ENCODE peak calls at places on chromosomes 2 and 18, in nine cellular contexts. One of them, this sample, is unnamed.

GRCh38 chr18:10927980-10928605 is 221.3 kb downstream of the PIEZO2 start:
- DNase-seq in uterus: no peak
- DNase-seq in tibial artery: no peak
- DNase-seq in fibroblast of pulmonary artery: peak; percentile 66
- DNase-seq in tibial nerve: no peak
- DNase-seq in psoas muscle: no peak
- DNase-seq in epithelial cell of esophagus: no peak
- DNase-seq in A549: no peak
- DNase-seq in neural progenitor cell: no peak
- DNase-seq in this sample: no peak

GRCh38 chr2:173350383-173350782 is 4.3 kb upstream of the CDCA7 start:
- DNase-seq in uterus: no peak
- DNase-seq in tibial artery: no peak
- DNase-seq in fibroblast of pulmonary artery: no peak
- DNase-seq in tibial nerve: no peak
- DNase-seq in psoas muscle: no peak
- DNase-seq in epithelial cell of esophagus: no peak
- DNase-seq in A549: no peak
- DNase-seq in neural progenitor cell: no peak
- DNase-seq in this sample: no peak

GRCh38 chr2:74919827-74920226 is 38.6 kb upstream of the POLE4 start:
- DNase-seq in uterus: peak; percentile 21
- DNase-seq in tibial artery: peak; percentile 32
- DNase-seq in fibroblast of pulmonary artery: peak; percentile 62
- DNase-seq in tibial nerve: peak; percentile 42
- DNase-seq in psoas muscle: peak; percentile 64
- DNase-seq in epithelial cell of esophagus: peak; percentile 58
- DNase-seq in A549: peak; percentile 82
- DNase-seq in neural progenitor cell: peak; percentile 88
- DNase-seq in this sample: no peak

GRCh38 chr2:219230201-219230540 is 565 bp downstream of the ANKZF1 start:
- DNase-seq in uterus: no peak
- DNase-seq in tibial artery: no peak
- DNase-seq in fibroblast of pulmonary artery: peak; percentile 50
- DNase-seq in tibial nerve: no peak
- DNase-seq in psoas muscle: no peak
- DNase-seq in epithelial cell of esophagus: peak; percentile 75
- DNase-seq in A549: no peak
- DNase-seq in neural progenitor cell: peak; percentile 68
- DNase-seq in this sample: no peak

GRCh38 chr2:107412209-107412904 is 414.3 kb upstream of the RGPD4 start:
- DNase-seq in uterus: no peak
- DNase-seq in tibial artery: peak; percentile 42
- DNase-seq in fibroblast of pulmonary artery: peak; percentile 42
- DNase-seq in tibial nerve: no peak
- DNase-seq in psoas muscle: peak; percentile 14
- DNase-seq in epithelial cell of esophagus: no peak
- DNase-seq in A549: no peak
- DNase-seq in neural progenitor cell: no peak
- DNase-seq in this sample: no peak

GRCh38 chr18:76757925-76758324 is 64.4 kb upstream of the ZNF236 start:
- DNase-seq in uterus: no peak
- DNase-seq in tibial artery: no peak
- DNase-seq in fibroblast of pulmonary artery: no peak
- DNase-seq in tibial nerve: no peak
- DNase-seq in psoas muscle: no peak
- DNase-seq in epithelial cell of esophagus: no peak
- DNase-seq in A549: no peak
- DNase-seq in neural progenitor cell: no peak
- DNase-seq in this sample: no peak

GRCh38 chr2:216920150-216920846 is 60.4 kb upstream of the TNP1 start:
- DNase-seq in uterus: no peak
- DNase-seq in tibial artery: no peak
- DNase-seq in fibroblast of pulmonary artery: no peak
- DNase-seq in tibial nerve: peak; percentile 32
- DNase-seq in psoas muscle: no peak
- DNase-seq in epithelial cell of esophagus: no peak
- DNase-seq in A549: no peak
- DNase-seq in neural progenitor cell: no peak
- DNase-seq in this sample: no peak

GRCh38 chr2:18814387-18814786 is 225.0 kb upstream of the NT5C1B start:
- DNase-seq in uterus: no peak
- DNase-seq in tibial artery: no peak
- DNase-seq in fibroblast of pulmonary artery: peak; percentile 63
- DNase-seq in tibial nerve: no peak
- DNase-seq in psoas muscle: no peak
- DNase-seq in epithelial cell of esophagus: no peak
- DNase-seq in A549: no peak
- DNase-seq in neural progenitor cell: no peak
- DNase-seq in this sample: peak; percentile 40

GRCh38 chr2:216245391-216245790 is 126.9 kb downstream of the MARCHF4 start:
- DNase-seq in uterus: no peak
- DNase-seq in tibial artery: no peak
- DNase-seq in fibroblast of pulmonary artery: no peak
- DNase-seq in tibial nerve: no peak
- DNase-seq in psoas muscle: no peak
- DNase-seq in epithelial cell of esophagus: no peak
- DNase-seq in A549: no peak
- DNase-seq in neural progenitor cell: no peak
- DNase-seq in this sample: no peak

GRCh38 chr2:121074322-121074932 is 210.6 kb downstream of the TFCP2L1 start:
- DNase-seq in uterus: no peak
- DNase-seq in tibial artery: no peak
- DNase-seq in fibroblast of pulmonary artery: no peak
- DNase-seq in tibial nerve: no peak
- DNase-seq in psoas muscle: no peak
- DNase-seq in epithelial cell of esophagus: no peak
- DNase-seq in A549: no peak
- DNase-seq in neural progenitor cell: no peak
- DNase-seq in this sample: no peak

GRCh38 chr2:105427485-105427884 is 28.6 kb upstream of the FHL2 start:
- DNase-seq in uterus: no peak
- DNase-seq in tibial artery: no peak
- DNase-seq in fibroblast of pulmonary artery: no peak
- DNase-seq in tibial nerve: no peak
- DNase-seq in psoas muscle: no peak
- DNase-seq in epithelial cell of esophagus: no peak
- DNase-seq in A549: no peak
- DNase-seq in neural progenitor cell: no peak
- DNase-seq in this sample: no peak

GRCh38 chr2:105428387-105429018 is 29.7 kb upstream of the FHL2 start:
- DNase-seq in uterus: no peak
- DNase-seq in tibial artery: no peak
- DNase-seq in fibroblast of pulmonary artery: no peak
- DNase-seq in tibial nerve: no peak
- DNase-seq in psoas muscle: no peak
- DNase-seq in epithelial cell of esophagus: peak; percentile 68
- DNase-seq in A549: no peak
- DNase-seq in neural progenitor cell: no peak
- DNase-seq in this sample: no peak

GRCh38 chr2:105431367-105432088 is 32.7 kb upstream of the FHL2 start:
- DNase-seq in uterus: peak; percentile 74
- DNase-seq in tibial artery: no peak
- DNase-seq in fibroblast of pulmonary artery: peak; percentile 52
- DNase-seq in tibial nerve: peak; percentile 31
- DNase-seq in psoas muscle: peak; percentile 71
- DNase-seq in epithelial cell of esophagus: no peak
- DNase-seq in A549: no peak
- DNase-seq in neural progenitor cell: no peak
- DNase-seq in this sample: no peak

GRCh38 chr2:105437708-105438103 is 38.9 kb upstream of the FHL2 start:
- DNase-seq in uterus: no peak
- DNase-seq in tibial artery: no peak
- DNase-seq in fibroblast of pulmonary artery: peak; percentile 59
- DNase-seq in tibial nerve: no peak
- DNase-seq in psoas muscle: no peak
- DNase-seq in epithelial cell of esophagus: no peak
- DNase-seq in A549: no peak
- DNase-seq in neural progenitor cell: no peak
- DNase-seq in this sample: no peak

GRCh38 chr2:105432749-105433148 is 33.9 kb upstream of the FHL2 start:
- DNase-seq in uterus: peak; percentile 51
- DNase-seq in tibial artery: no peak
- DNase-seq in fibroblast of pulmonary artery: peak; percentile 62
- DNase-seq in tibial nerve: no peak
- DNase-seq in psoas muscle: no peak
- DNase-seq in epithelial cell of esophagus: peak; percentile 38
- DNase-seq in A549: no peak
- DNase-seq in neural progenitor cell: no peak
- DNase-seq in this sample: no peak
- H3K4me3 ChIP-seq in uterus: no peak overlapping the region
- H3K4me3 ChIP-seq in tibial artery: no peak overlapping the region
- H3K4me3 ChIP-seq in fibroblast of pulmonary artery: no peak overlapping the region
- H3K4me3 ChIP-seq in tibial nerve: no peak overlapping the region
- H3K4me3 ChIP-seq in psoas muscle: no peak overlapping the region
- H3K4me3 ChIP-seq in epithelial cell of esophagus: no peak overlapping the region
- H3K4me3 ChIP-seq in A549: no peak overlapping the region
- H3K4me3 ChIP-seq in neural progenitor cell: no peak overlapping the region
- H3K4me3 ChIP-seq in this sample: no peak overlapping the region

GRCh38 chr2:240622631-240623235 is 2.5 kb upstream of the GPR35 start:
- DNase-seq in uterus: no peak
- DNase-seq in tibial artery: peak; percentile 22
- DNase-seq in fibroblast of pulmonary artery: no peak
- DNase-seq in tibial nerve: no peak
- DNase-seq in psoas muscle: peak; percentile 14
- DNase-seq in epithelial cell of esophagus: no peak
- DNase-seq in A549: no peak
- DNase-seq in neural progenitor cell: no peak
- DNase-seq in this sample: no peak

GRCh38 chr2:240624011-240624949 is 1.0 kb upstream of the GPR35 start:
- DNase-seq in uterus: no peak
- DNase-seq in tibial artery: peak; percentile 17
- DNase-seq in fibroblast of pulmonary artery: no peak
- DNase-seq in tibial nerve: peak; percentile 10
- DNase-seq in psoas muscle: peak; percentile 9
- DNase-seq in epithelial cell of esophagus: no peak
- DNase-seq in A549: no peak
- DNase-seq in neural progenitor cell: no peak
- DNase-seq in this sample: no peak

GRCh38 chr2:240624950-240625621 is at the start of gene GPR35:
- DNase-seq in uterus: peak; percentile 20
- DNase-seq in tibial artery: peak; percentile 23
- DNase-seq in fibroblast of pulmonary artery: no peak
- DNase-seq in tibial nerve: peak; percentile 10
- DNase-seq in psoas muscle: peak; percentile 19
- DNase-seq in epithelial cell of esophagus: no peak
- DNase-seq in A549: no peak
- DNase-seq in neural progenitor cell: no peak
- DNase-seq in this sample: peak; percentile 23

GRCh38 chr2:240620859-240621258 is 4.4 kb upstream of the GPR35 start:
- DNase-seq in uterus: no peak
- DNase-seq in tibial artery: no peak
- DNase-seq in fibroblast of pulmonary artery: no peak
- DNase-seq in tibial nerve: no peak
- DNase-seq in psoas muscle: no peak
- DNase-seq in epithelial cell of esophagus: no peak
- DNase-seq in A549: no peak
- DNase-seq in neural progenitor cell: no peak
- DNase-seq in this sample: no peak

DNA sequence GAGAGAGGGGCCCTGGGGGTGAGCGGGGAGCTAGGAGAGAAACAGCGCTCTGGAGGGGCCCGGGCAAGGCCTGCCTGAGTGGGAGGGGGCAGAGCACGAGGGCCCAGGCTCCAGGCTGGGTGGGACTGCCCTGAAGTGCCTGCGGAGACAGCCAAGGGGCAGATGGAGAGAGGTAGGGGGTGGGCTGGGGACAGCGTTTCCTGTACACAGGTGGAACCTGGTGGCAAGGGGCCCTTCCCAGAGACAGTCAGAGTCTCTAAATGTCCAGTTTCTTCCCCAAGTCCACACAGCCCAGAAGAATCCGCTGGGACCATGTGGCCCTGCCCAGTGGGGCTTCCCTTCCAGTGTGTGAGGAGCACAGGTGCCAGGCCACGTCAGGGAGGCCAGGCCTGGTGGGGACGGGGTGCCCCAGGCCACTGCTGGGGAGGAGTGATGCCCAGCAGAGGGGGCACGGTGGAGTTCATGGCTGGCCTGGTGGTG is 1.7 kb upstream of the GPR35 start:
- DNase-seq in uterus: no peak
- DNase-seq in tibial artery: peak; percentile 18
- DNase-seq in fibroblast of pulmonary artery: no peak
- DNase-seq in tibial nerve: peak; percentile 4
- DNase-seq in psoas muscle: peak; percentile 7
- DNase-seq in epithelial cell of esophagus: no peak
- DNase-seq in A549: no peak
- DNase-seq in neural progenitor cell: no peak
- DNase-seq in this sample: no peak
- H3K4me3 ChIP-seq in uterus: no peak overlapping the region
- H3K4me3 ChIP-seq in tibial artery: no peak overlapping the region
- H3K4me3 ChIP-seq in fibroblast of pulmonary artery: no peak overlapping the region
- H3K4me3 ChIP-seq in tibial nerve: no peak overlapping the region
- H3K4me3 ChIP-seq in psoas muscle: no peak overlapping the region
- H3K4me3 ChIP-seq in epithelial cell of esophagus: no peak overlapping the region
- H3K4me3 ChIP-seq in A549: no peak overlapping the region
- H3K4me3 ChIP-seq in neural progenitor cell: no peak overlapping the region
- H3K4me3 ChIP-seq in this sample: no peak overlapping the region

GRCh38 chr2:96866586-96866985 is 3.3 kb downstream of the SEMA4C start:
- DNase-seq in uterus: no peak
- DNase-seq in tibial artery: no peak
- DNase-seq in fibroblast of pulmonary artery: no peak
- DNase-seq in tibial nerve: no peak
- DNase-seq in psoas muscle: no peak
- DNase-seq in epithelial cell of esophagus: no peak
- DNase-seq in A549: no peak
- DNase-seq in neural progenitor cell: peak; percentile 1
- DNase-seq in this sample: no peak
- H3K4me3 ChIP-seq in uterus: no peak overlapping the region
- H3K4me3 ChIP-seq in tibial artery: peak overlapping the region; percentile 98
- H3K4me3 ChIP-seq in fibroblast of pulmonary artery: peak overlapping the region; percentile 89
- H3K4me3 ChIP-seq in tibial nerve: peak overlapping the region; percentile 64
- H3K4me3 ChIP-seq in psoas muscle: peak overlapping the region; percentile 92
- H3K4me3 ChIP-seq in epithelial cell of esophagus: no peak overlapping the region
- H3K4me3 ChIP-seq in A549: no peak overlapping the region
- H3K4me3 ChIP-seq in neural progenitor cell: no peak overlapping the region
- H3K4me3 ChIP-seq in this sample: no peak overlapping the region

GRCh38 chr2:147450661-147451060 is 394.2 kb upstream of the ACVR2A start:
- DNase-seq in uterus: no peak
- DNase-seq in tibial artery: no peak
- DNase-seq in fibroblast of pulmonary artery: no peak
- DNase-seq in tibial nerve: no peak
- DNase-seq in psoas muscle: no peak
- DNase-seq in epithelial cell of esophagus: no peak
- DNase-seq in A549: no peak
- DNase-seq in neural progenitor cell: peak; percentile 58
- DNase-seq in this sample: no peak
- H3K4me3 ChIP-seq in uterus: no peak overlapping the region
- H3K4me3 ChIP-seq in tibial artery: no peak overlapping the region
- H3K4me3 ChIP-seq in fibroblast of pulmonary artery: no peak overlapping the region
- H3K4me3 ChIP-seq in tibial nerve: no peak overlapping the region
- H3K4me3 ChIP-seq in psoas muscle: no peak overlapping the region
- H3K4me3 ChIP-seq in epithelial cell of esophagus: no peak overlapping the region
- H3K4me3 ChIP-seq in A549: no peak overlapping the region
- H3K4me3 ChIP-seq in neural progenitor cell: no peak overlapping the region
- H3K4me3 ChIP-seq in this sample: no peak overlapping the region

This sample was measured in BJ.